ENCODE peak calls at places on chromosomes 16 and 17, in six cellular contexts. C, Z, S, E, D and J are unnamed samples.

GRCh38 chr16:75555213-75555706 is 792 bp downstream of the TMEM231 start:
- DNase-seq in S (peak), Z (peak), C (peak), E (peak), D (peak), J (no peak)

GRCh38 chr16:74601131-74601871 is 5.6 kb downstream of the GLG1 start:
- DNase-seq in E (peak), S (no peak), C (no peak), Z (no peak), D (peak), J (peak)

GRCh38 chr17:40472733-40473452 is 28.5 kb downstream of the TNS4 start:
- DNase-seq in E (no peak), C (no peak), Z (no peak), D (no peak), S (no peak), J (no peak)

GRCh38 chr17:16887523-16888095 is 84.3 kb downstream of the TNFRSF13B start:
- DNase-seq in E (peak), S (no peak), Z (no peak), D (no peak), C (peak), J (no peak)

GRCh38 chr16:81600275-81600674 is 155.7 kb downstream of the CMIP start:
- DNase-seq in Z (peak), C (no peak), S (no peak), E (no peak), D (no peak), J (no peak)

GRCh38 chr16:57245472-57246113 is 534 bp downstream of the ARL2BP start:
- DNase-seq in Z (peak), S (peak), E (no peak), C (no peak), D (peak), J (no peak)

GRCh38 chr16:1308036-1308976 is 1.1 kb upstream of the UBE2I start:
- DNase-seq in Z (no peak), C (no peak), E (no peak), S (no peak), D (peak), J (no peak)

GRCh38 chr16:86578499-86579267 is at the start of gene FOXL1:
- DNase-seq in E (no peak), Z (no peak), S (no peak), D (no peak), C (no peak), J (no peak)

GRCh38 chr17:58200024-58200633 is 7.6 kb downstream of the EPX start:
- DNase-seq in C (no peak), Z (peak), D (peak), S (peak), E (peak), J (peak)

GRCh38 chr17:76414334-76415295 is 30.2 kb downstream of the SPHK1 start:
- DNase-seq in D (peak), E (peak), C (no peak), S (peak), Z (no peak), J (no peak)

GRCh38 chr17:44589316-44590071 is 32.2 kb downstream of the FZD2 start:
- DNase-seq in D (no peak), E (no peak), Z (no peak), C (no peak), S (no peak), J (no peak)

GRCh38 chr16:81493755-81494433 is 49.3 kb downstream of the CMIP start:
- DNase-seq in D (peak), Z (peak), E (peak), S (peak), C (peak), J (no peak)

GRCh38 chr17:66472123-66472522 is 169.7 kb downstream of the PRKCA start:
- DNase-seq in S (no peak), D (no peak), C (no peak), Z (no peak), E (no peak), J (no peak)

GRCh38 chr16:87541882-87542234 is 49.0 kb upstream of the ZCCHC14 start:
- DNase-seq in E (no peak), Z (no peak), C (no peak), D (no peak), S (no peak), J (no peak)

GRCh38 chr17:9531080-9531479 is 44.5 kb downstream of the STX8 start:
- DNase-seq in S (no peak), C (no peak), Z (no peak), D (no peak), E (no peak), J (no peak)

GRCh38 chr17:38663125-38663751 is 11.5 kb downstream of the EPOP start:
- DNase-seq in E (peak), Z (no peak), D (peak), S (peak), C (peak), J (peak)

GRCh38 chr16:57544129-57544653 is 1.7 kb downstream of the ADGRG5 start:
- DNase-seq in E (peak), S (no peak), C (peak), Z (no peak), D (peak), J (no peak)

GRCh38 chr17:74361613-74362391 is at the start of gene BTBD17:
- DNase-seq in C (no peak), D (peak), S (peak), E (peak), Z (peak), J (no peak)

GRCh38 chr17:82242977-82243647 is 14.3 kb downstream of the SLC16A3 start:
- DNase-seq in C (peak), E (peak), Z (peak), S (peak), D (peak), J (no peak)

GRCh38 chr17:49898547-49899490 is 51.0 kb upstream of the TAC4 start:
- DNase-seq in Z (no peak), D (no peak), S (no peak), E (no peak), C (no peak), J (no peak)

GRCh38 chr17:48259710-48260291 is 152.2 kb downstream of the SNX11 start:
- DNase-seq in D (no peak), E (no peak), C (no peak), S (no peak), Z (no peak), J (no peak)

GRCh38 chr17:11122908-11123307 is 118.1 kb upstream of the SHISA6 start:
- DNase-seq in Z (peak), C (no peak), E (no peak), S (peak), D (peak), J (no peak)

GRCh38 chr17:62125307-62125706 is 60.2 kb upstream of the MED13 start:
- DNase-seq in Z (no peak), C (no peak), E (no peak), D (no peak), S (no peak), J (no peak)

GRCh38 chr17:70622382-70623260 is 453.3 kb downstream of the KCNJ2 start:
- DNase-seq in C (no peak), S (peak), Z (no peak), E (no peak), D (peak), J (no peak)

GRCh38 chr16:79943738-79944137 is 343.2 kb upstream of the MAF start:
- DNase-seq in E (no peak), C (no peak), Z (no peak), D (no peak), S (no peak), J (no peak)

GRCh38 chr17:18258356-18259038 is at the start of gene FLII:
- DNase-seq in Z (peak), S (peak), E (peak), C (no peak), D (peak), J (peak)

GRCh38 chr17:75102385-75102821 is 7.4 kb upstream of the ARMC7 start:
- DNase-seq in S (no peak), C (no peak), Z (no peak), D (no peak), E (no peak), J (no peak)

GRCh38 chr17:77963441-77963840 is 4.9 kb downstream of the TNRC6C start:
- DNase-seq in E (no peak), C (no peak), S (no peak), Z (peak), D (peak), J (no peak)

GRCh38 chr16:13351222-13351621 is 449.8 kb downstream of the SHISA9 start:
- DNase-seq in C (no peak), E (no peak), Z (no peak), D (no peak), S (no peak), J (no peak)
- TF ChIP-seq POLR2AphosphoS5 in C (no peak), E (no peak), Z (no peak), D (no peak), S (no peak), J (no peak)

DNA sequence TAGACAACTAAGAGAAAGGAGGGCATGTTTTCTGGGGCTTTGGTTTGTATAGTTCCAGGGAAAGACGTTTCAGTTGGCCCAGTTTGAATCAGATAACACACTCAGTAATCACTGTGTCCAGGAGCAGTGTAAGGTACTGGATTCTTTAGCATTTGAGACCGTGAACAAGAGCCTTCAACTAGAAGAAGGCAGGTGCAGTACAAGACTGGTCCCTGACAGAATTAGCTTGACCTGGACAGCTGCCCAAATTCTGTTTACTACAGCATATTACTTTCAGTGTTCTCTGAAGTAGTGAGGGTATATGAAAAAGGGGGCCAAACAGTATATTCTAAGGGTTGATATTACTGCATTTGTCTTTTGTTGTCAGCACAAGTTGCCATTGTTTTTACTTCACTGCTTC is 81.3 kb downstream of the COX10 start:
- DNase-seq in C (no peak), E (no peak), Z (no peak), D (no peak), S (no peak), J (no peak)
- TF ChIP-seq POLR2A in C (no peak), E (no peak), Z (no peak), D (no peak), S (no peak), J (no peak)

GRCh38 chr17:19716108-19717030 is at the start of gene SLC47A2:
- DNase-seq in E (no peak), C (no peak), D (no peak), Z (no peak), S (no peak), J (no peak)
- TF ChIP-seq POLR2AphosphoS5 in E (no peak), C (no peak), D (no peak), Z (no peak), S (no peak), J (no peak)

GRCh38 chr16:33877-34707 is 19.3 kb downstream of the POLR3K start:
- DNase-seq in Z (no peak), D (no peak), S (no peak), C (no peak), E (no peak), J (no peak)
- TF ChIP-seq POLR2A in Z (no peak), D (no peak), S (no peak), C (no peak), E (no peak), J (no peak)

DNA sequence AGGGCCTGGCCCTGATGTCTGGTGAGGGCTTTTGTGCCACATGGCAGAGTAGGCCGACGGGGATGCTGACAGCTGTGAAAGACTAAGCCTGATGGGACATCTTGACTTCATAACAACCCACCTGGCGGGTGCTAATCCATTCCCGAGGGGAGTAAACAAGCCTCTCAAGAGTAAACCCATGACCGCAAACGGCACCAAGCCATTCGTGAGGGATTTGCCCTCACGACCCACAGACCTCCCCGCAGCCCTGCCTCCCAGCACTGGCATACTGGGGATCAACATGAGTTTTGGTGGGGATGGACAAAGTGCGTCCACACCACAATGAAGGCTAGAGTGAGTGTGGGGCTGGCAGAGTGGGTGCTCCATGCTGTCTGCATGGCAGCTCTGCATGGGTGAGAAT is 11.7 kb downstream of the RNF213 start:
- DNase-seq in E (no peak), S (no peak), Z (no peak), D (no peak), C (no peak), J (no peak)
- TF ChIP-seq POLR2AphosphoS5 in E (no peak), S (no peak), Z (no peak), D (no peak), C (no peak), J (no peak)

DNA sequence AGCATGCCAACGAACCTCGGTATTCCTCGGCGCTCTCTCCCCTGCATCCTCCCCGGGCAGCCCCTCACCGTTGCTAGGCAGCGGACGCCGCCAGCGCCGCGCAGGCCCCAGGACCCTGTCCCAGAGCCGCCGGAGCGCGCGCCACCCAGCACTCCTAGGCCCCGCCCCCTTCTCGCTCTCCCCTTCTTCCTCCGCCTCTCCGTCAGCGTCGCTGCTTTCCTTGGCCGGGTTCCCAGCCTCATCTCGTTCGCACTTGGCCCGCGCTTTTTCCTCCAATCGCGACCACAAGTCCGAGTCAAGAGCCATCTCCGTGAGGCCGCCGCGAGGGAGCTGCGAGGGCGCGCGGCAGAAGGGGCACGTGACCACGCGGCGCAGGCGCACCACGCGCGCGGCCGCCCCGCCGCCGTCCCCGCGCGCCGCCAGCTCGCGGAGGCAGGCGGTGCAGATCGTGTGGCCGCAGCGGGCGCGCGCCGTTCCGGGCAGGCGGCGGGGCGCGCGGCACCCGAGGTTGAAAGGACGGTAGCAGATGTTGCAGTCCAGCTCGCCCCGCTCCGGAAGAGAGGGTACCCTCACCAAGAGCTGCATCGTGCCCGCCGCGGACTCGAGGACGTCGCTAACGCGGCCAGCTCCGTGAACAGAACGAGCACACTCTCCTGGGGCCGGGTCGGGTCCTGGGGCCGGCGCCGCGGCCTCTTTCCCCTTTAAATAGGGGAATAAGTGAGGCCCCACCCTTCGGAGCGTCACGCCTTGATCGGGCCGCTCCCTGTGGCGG is at the start of gene RNF227:
- DNase-seq in Z (peak), C (peak), E (peak), S (peak), D (peak), J (peak)
- TF ChIP-seq POLR2A in Z (peak), C (no peak), E (no peak), S (no peak), D (peak), J (no peak)